ENCODE peak calls at places on chromosomes 16 and 17, in eight cellular contexts. X is ovary; N is CD8-positive, alpha-beta T cell; C is mesothelial cell of epicardium; I is cardiac fibroblast; Y is heart right ventricle; U is neural progenitor cell; V is left ventricle myocardium inferior. H is an unnamed sample.

GRCh38 chr16:50674831-50675230 is 6.3 kb downstream of the SNX20 start:
- DNase-seq in C (no peak), Y (no peak), V (no peak), X (no peak), I (no peak), U (no peak), N (no peak), H (no peak)

GRCh38 chr16:1282275-1282995 is 26.6 kb downstream of the TPSD1 start:
- DNase-seq in V (no peak), I (no peak), C (no peak), N (no peak), X (no peak), Y (no peak), U (no peak), H (no peak)

GRCh38 chr16:54193656-54194007 is 93.0 kb downstream of the IRX3 start:
- DNase-seq in Y (peak), V (peak), C (peak), X (peak), I (peak), U (peak), N (no peak), H (peak)

GRCh38 chr16:24837969-24838368 is 7.8 kb upstream of the SLC5A11 start:
- DNase-seq in U (no peak), N (no peak), V (no peak), X (no peak), Y (no peak), C (no peak), I (no peak), H (no peak)

GRCh38 chr17:10622610-10623485 is 34.3 kb downstream of the MYH3 start:
- DNase-seq in N (no peak), C (no peak), Y (no peak), X (no peak), U (no peak), V (no peak), I (no peak), H (no peak)

GRCh38 chr16:66913711-66914110 is 5.0 kb downstream of the CDH16 start:
- DNase-seq in U (no peak), V (no peak), I (no peak), C (no peak), X (no peak), N (no peak), Y (no peak), H (no peak)

GRCh38 chr16:22071352-22071923 is 20.9 kb upstream of the VWA3A start:
- DNase-seq in U (peak), N (no peak), C (no peak), X (no peak), V (no peak), Y (no peak), I (peak), H (no peak)

GRCh38 chr17:29237476-29238132 is 9.1 kb upstream of the CRYBA1 start:
- DNase-seq in C (no peak), V (no peak), U (no peak), Y (no peak), I (peak), N (no peak), X (no peak), H (no peak)

GRCh38 chr16:50438041-50438437 is 69.3 kb upstream of the BRD7 start:
- DNase-seq in Y (no peak), X (no peak), N (no peak), V (no peak), U (no peak), I (no peak), C (no peak), H (no peak)

GRCh38 chr17:64020068-64020766 is at the start of gene ICAM2:
- DNase-seq in V (peak), N (peak), C (peak), U (no peak), I (no peak), Y (peak), X (no peak), H (peak)

GRCh38 chr17:28216528-28216927 is 102.5 kb upstream of the TMEM97 start:
- DNase-seq in U (no peak), N (no peak), X (no peak), I (peak), V (no peak), Y (no peak), C (no peak), H (no peak)

GRCh38 chr16:84553873-84554399 is 49.5 kb upstream of the MEAK7 start:
- DNase-seq in X (no peak), V (no peak), Y (no peak), N (peak), U (no peak), I (no peak), C (no peak), H (no peak)

GRCh38 chr17:21201302-21201602 is 12.7 kb downstream of the TMEM11 start:
- DNase-seq in Y (no peak), N (no peak), I (no peak), V (peak), U (no peak), X (no peak), C (no peak), H (no peak)

GRCh38 chr17:39670746-39671145 is 2.5 kb downstream of the PNMT start:
- DNase-seq in U (no peak), N (no peak), I (no peak), X (no peak), Y (no peak), V (no peak), C (no peak), H (no peak)

GRCh38 chr16:73277066-73277465 is 229.1 kb upstream of the ZFHX3 start:
- DNase-seq in I (no peak), C (no peak), N (no peak), X (no peak), U (no peak), Y (no peak), V (no peak), H (no peak)

GRCh38 chr16:73275024-73275423 is 227.1 kb upstream of the ZFHX3 start:
- DNase-seq in C (no peak), I (no peak), U (no peak), V (no peak), N (no peak), Y (no peak), X (no peak), H (no peak)

GRCh38 chr16:73275448-73275847 is 227.5 kb upstream of the ZFHX3 start:
- DNase-seq in X (no peak), I (no peak), Y (no peak), V (no peak), U (no peak), C (no peak), N (no peak), H (no peak)

GRCh38 chr16:73279451-73279850 is 231.5 kb upstream of the ZFHX3 start:
- DNase-seq in N (no peak), V (no peak), X (no peak), C (no peak), I (no peak), U (no peak), Y (no peak), H (no peak)

DNA sequence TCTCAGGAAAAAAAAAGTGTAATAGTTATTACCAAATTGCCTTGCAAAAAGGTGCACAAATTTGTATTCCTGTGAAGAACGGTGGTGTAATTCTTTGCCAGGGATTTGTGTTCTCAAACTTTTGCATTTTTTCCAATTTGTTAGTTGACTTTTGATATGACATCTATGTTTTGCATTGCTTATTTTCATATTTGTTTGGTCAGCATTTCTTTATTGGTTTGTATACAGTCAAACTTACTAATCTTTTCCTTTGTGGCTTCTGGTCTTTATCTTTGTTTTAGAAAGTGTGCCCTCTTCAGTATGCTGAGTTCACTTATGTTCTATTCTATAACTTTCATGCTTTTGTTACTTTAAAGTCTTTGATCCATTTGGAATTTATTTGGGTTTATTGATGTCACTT is 226.2 kb upstream of the ZFHX3 start:
- DNase-seq in Y (no peak), V (no peak), I (no peak), U (no peak), N (no peak), C (no peak), X (no peak), H (no peak)
- TF ChIP-seq CTCF in Y (no peak), V (no peak), I (no peak), U (no peak), N (no peak), C (no peak), X (no peak), H (no peak)

GRCh38 chr17:31251075-31251474 is 46.0 kb downstream of the OMG start:
- DNase-seq in C (no peak), N (no peak), X (no peak), I (no peak), U (no peak), Y (no peak), V (no peak), H (no peak)

GRCh38 chr17:31249742-31250141 is 47.3 kb downstream of the OMG start:
- DNase-seq in I (no peak), Y (no peak), U (no peak), X (no peak), V (no peak), N (no peak), C (no peak), H (no peak)

GRCh38 chr17:31251618-31252328 is 45.3 kb downstream of the OMG start:
- DNase-seq in I (no peak), C (no peak), X (no peak), N (no peak), U (no peak), Y (no peak), V (no peak), H (no peak)

GRCh38 chr17:31250229-31250628 is 46.8 kb downstream of the OMG start:
- DNase-seq in N (no peak), X (no peak), I (no peak), V (no peak), C (no peak), Y (no peak), U (no peak), H (no peak)

GRCh38 chr17:31248986-31249385 is 48.1 kb downstream of the OMG start:
- DNase-seq in I (peak), V (no peak), C (no peak), X (no peak), N (no peak), Y (no peak), U (no peak), H (no peak)
- TF ChIP-seq CTCF in I (no peak), V (no peak), C (no peak), X (no peak), N (no peak), Y (no peak), U (no peak), H (no peak)

DNA sequence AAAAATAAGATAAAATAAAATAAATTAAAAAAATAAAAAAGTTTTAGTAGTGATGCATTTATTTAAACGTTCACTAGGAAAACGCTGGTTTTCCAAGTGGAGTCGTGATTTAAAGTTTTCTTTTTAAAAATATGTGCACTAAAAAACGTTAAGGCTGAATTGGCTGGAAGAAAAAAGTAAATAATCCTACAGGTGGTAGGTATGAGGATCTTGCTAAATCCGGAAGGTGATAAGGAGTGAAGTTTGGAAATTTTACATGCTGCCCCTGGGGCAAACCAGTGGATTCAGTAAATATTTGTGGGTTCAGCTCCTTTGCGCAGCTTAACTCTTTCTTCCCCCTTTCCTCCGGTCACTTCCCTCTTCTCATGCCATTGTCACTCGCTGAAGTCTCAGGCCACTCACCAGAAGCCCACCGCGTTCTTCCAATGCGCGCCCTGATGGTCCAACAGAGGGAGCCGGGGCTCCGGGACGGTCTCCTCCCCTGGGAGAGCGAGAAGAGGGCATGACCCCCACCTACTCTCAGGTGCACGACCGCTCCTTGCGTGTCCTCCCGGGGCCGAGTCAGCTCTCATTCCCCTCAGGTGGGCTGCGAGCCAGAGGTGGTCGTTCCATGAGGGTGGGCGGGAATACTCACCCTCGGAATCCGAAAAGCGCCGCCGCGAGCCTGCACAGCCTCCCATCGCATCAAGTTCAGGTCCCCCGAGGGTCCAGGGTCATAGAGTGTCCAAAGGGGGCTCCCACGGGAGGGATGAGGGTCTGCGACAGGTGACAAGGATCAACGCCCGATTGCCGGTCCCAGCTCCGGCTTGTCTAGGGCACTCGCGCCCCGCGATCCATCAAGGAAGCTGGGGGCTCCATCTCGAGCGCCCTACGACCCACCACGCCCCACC is 549 bp downstream of the CLN3 start:
- DNase-seq in V (peak), I (peak), X (peak), N (no peak), C (peak), Y (peak), U (peak), H (peak)
- TF ChIP-seq CTCF in V (peak), I (peak), X (no peak), N (no peak), C (no peak), Y (peak), U (no peak), H (no peak)

GRCh38 chr17:15384142-15384803 is 42.9 kb upstream of the TEKT3 start:
- DNase-seq in X (peak), N (no peak), C (no peak), I (peak), V (peak), U (no peak), Y (peak), H (no peak)
- TF ChIP-seq CTCF in X (no peak), N (no peak), C (no peak), I (no peak), V (no peak), U (no peak), Y (no peak), H (no peak)

GRCh38 chr17:43940630-43941029 is 1.6 kb downstream of the PPY start:
- DNase-seq in V (no peak), U (peak), N (no peak), Y (no peak), X (no peak), C (peak), I (peak), H (peak)
- TF ChIP-seq CTCF in V (peak), U (peak), N (no peak), Y (peak), X (no peak), C (peak), I (peak), H (peak)

DNA sequence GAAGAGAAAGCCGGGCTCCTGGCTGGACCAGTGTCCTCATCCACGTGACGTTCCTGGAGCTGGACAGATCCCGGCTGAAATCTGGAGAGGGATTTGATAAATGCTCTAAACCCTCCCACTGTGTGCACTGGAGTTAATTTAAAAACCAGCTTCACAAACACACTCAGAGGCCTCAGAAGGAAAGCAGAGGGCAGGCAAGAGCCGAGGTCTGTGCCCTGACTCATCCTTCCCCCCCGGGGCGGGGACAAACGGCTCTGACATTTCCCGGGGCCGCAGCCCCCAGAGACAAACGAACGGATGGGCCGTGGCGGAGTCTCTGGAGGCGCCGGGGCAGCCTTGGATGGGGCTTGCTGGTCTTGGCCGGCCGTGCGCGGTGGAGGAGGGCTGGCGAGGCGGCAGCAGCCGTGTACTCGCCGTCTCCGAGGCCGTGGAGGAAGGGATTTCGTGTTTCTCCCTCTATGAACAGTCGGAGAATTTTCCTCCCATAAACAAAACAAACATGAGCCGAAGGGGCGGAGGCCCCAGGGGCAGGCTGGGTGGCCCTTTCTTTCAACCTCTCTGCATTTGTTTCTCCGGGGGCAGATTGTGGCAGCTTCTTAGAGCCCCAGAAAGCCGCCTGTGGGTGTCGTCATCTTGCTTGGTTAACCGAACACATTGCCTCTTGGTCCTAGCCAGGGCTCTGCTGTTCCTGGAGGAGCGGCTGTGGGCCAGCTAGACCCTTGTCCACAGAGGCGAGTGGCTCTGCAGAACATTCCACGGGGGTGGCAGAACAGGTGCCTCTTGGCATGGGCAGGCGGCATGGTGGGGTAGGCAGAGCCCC is 94.3 kb downstream of the NTN1 start:
- DNase-seq in Y (peak), I (peak), U (peak), V (peak), C (peak), X (peak), N (peak), H (peak)
- TF ChIP-seq CTCF in Y (peak), I (peak), U (peak), V (peak), C (no peak), X (no peak), N (no peak), H (no peak)

GRCh38 chr16:87238371-87238715 is 78.8 kb downstream of the C16orf95 start:
- DNase-seq in Y (no peak), I (no peak), X (no peak), C (no peak), N (no peak), U (no peak), V (no peak), H (no peak)

GRCh38 chr16:87234601-87235000 is 82.6 kb downstream of the C16orf95 start:
- DNase-seq in C (no peak), U (no peak), V (no peak), I (no peak), X (no peak), N (no peak), Y (no peak), H (no peak)

GRCh38 chr16:87233928-87234327 is 83.3 kb downstream of the C16orf95 start:
- DNase-seq in N (no peak), U (peak), X (no peak), V (no peak), C (no peak), Y (no peak), I (peak), H (no peak)

GRCh38 chr16:87236516-87237115 is 80.6 kb downstream of the C16orf95 start:
- DNase-seq in N (no peak), Y (no peak), C (no peak), U (no peak), V (no peak), I (no peak), X (no peak), H (no peak)

DNA sequence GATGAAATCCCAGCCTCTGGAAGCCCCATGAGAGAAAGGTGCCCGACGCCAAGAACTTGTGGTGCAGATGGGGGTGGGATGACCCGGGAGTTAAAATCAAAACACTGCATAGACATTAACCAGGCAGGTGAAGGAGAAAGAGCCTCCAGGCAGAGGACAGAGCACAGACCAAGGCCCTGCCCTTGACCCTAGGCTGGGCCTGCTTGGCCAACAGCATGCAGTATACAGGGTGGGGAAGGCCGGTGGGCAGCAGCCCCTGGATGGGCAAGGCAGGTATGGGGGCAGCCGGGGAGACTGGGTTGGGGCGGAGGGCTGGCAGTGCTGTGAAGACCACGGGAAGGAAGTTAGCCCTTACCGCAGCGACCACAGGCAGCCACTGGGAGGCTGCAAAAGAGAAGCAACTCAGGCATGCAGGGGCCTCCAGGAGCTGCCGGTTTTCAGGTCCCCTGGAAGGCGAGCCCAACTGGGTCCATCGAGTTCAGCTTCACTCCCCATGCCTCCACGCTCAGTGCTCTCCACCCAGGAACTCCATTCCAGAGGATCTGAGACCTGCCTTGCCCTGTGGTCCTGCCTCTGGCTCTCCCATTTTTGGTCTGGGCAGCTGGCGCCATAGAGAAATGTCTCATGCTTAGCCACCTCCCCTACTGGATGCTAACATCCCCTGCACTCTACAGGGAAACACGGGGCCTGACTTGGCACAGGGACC is 81.2 kb downstream of the C16orf95 start:
- DNase-seq in C (no peak), N (no peak), Y (no peak), V (no peak), X (no peak), U (peak), I (no peak), H (no peak)
- TF ChIP-seq CTCF in C (no peak), N (no peak), Y (no peak), V (no peak), X (no peak), U (peak), I (no peak), H (no peak)

GRCh38 chr16:9447195-9447551 is 355.7 kb downstream of the HAPSTR1 start:
- DNase-seq in V (peak), N (no peak), U (no peak), Y (peak), I (no peak), X (no peak), C (no peak), H (peak)
- TF ChIP-seq CTCF in V (no peak), N (no peak), U (no peak), Y (no peak), I (no peak), X (no peak), C (no peak), H (no peak)

H was measured in heart left ventricle.